ENCODE peak calls at places on chromosomes 6 and 20, in five cellular contexts. One of them, this sample, is unnamed.

GRCh38 chr20:8057871-8058270 is 38.3 kb upstream of the TMX4 start:
- DNase-seq in cardiac fibroblast: no peak
- DNase-seq in Panc1: no peak
- DNase-seq in AG10803: no peak
- DNase-seq in left lung: no peak
- DNase-seq in this sample: no peak

GRCh38 chr6:166462461-166463135 is 79.9 kb upstream of the MPC1 start:
- DNase-seq in cardiac fibroblast: no peak
- DNase-seq in Panc1: no peak
- DNase-seq in AG10803: no peak
- DNase-seq in left lung: peak; percentile 70
- DNase-seq in this sample: peak; percentile 48

GRCh38 chr20:21096321-21097043 is 9.7 kb downstream of the LINC00237 start:
- DNase-seq in cardiac fibroblast: peak; percentile 12
- DNase-seq in Panc1: peak; percentile 4
- DNase-seq in AG10803: peak; percentile 11
- DNase-seq in left lung: no peak
- DNase-seq in this sample: peak; percentile 77

GRCh38 chr20:50369225-50370035 is 140.8 kb upstream of the PTPN1 start:
- DNase-seq in cardiac fibroblast: no peak
- DNase-seq in Panc1: no peak
- DNase-seq in AG10803: no peak
- DNase-seq in left lung: peak; percentile 87
- DNase-seq in this sample: no peak

GRCh38 chr20:50824137-50824536 is 29.3 kb downstream of the BCAS4 start:
- DNase-seq in cardiac fibroblast: peak; percentile 92
- DNase-seq in Panc1: no peak
- DNase-seq in AG10803: peak; percentile 80
- DNase-seq in left lung: no peak
- DNase-seq in this sample: peak; percentile 94

GRCh38 chr6:157380458-157380778 is 572 bp upstream of the ZDHHC14 start:
- DNase-seq in cardiac fibroblast: no peak
- DNase-seq in Panc1: no peak
- DNase-seq in AG10803: no peak
- DNase-seq in left lung: no peak
- DNase-seq in this sample: no peak

GRCh38 chr6:156774872-156775405 is 2.2 kb upstream of the ARID1B start:
- DNase-seq in cardiac fibroblast: peak; percentile 21
- DNase-seq in Panc1: no peak
- DNase-seq in AG10803: no peak
- DNase-seq in left lung: no peak
- DNase-seq in this sample: no peak

GRCh38 chr6:40348591-40348990 is 238.6 kb downstream of the LRFN2 start:
- DNase-seq in cardiac fibroblast: no peak
- DNase-seq in Panc1: no peak
- DNase-seq in AG10803: no peak
- DNase-seq in left lung: no peak
- DNase-seq in this sample: peak; percentile 64

GRCh38 chr6:4299476-4299875 is 164.1 kb upstream of the ECI2 start:
- DNase-seq in cardiac fibroblast: peak; percentile 27
- DNase-seq in Panc1: no peak
- DNase-seq in AG10803: no peak
- DNase-seq in left lung: no peak
- DNase-seq in this sample: no peak

GRCh38 chr20:1652960-1653359 is 4.6 kb downstream of the SIRPG start:
- DNase-seq in cardiac fibroblast: no peak
- DNase-seq in Panc1: no peak
- DNase-seq in AG10803: no peak
- DNase-seq in left lung: no peak
- DNase-seq in this sample: no peak

GRCh38 chr6:56297022-56297995 is 49.9 kb upstream of the COL21A1 start:
- DNase-seq in cardiac fibroblast: peak; percentile 15
- DNase-seq in Panc1: no peak
- DNase-seq in AG10803: no peak
- DNase-seq in left lung: no peak
- DNase-seq in this sample: no peak

GRCh38 chr20:44109951-44110361 is 77.0 kb downstream of the JPH2 start:
- DNase-seq in cardiac fibroblast: peak; percentile 54
- DNase-seq in Panc1: no peak
- DNase-seq in AG10803: no peak
- DNase-seq in left lung: no peak
- DNase-seq in this sample: no peak

GRCh38 chr6:164107297-164107995 is 692.9 kb downstream of the QKI start:
- DNase-seq in cardiac fibroblast: peak; percentile 17
- DNase-seq in Panc1: no peak
- DNase-seq in AG10803: peak; percentile 36
- DNase-seq in left lung: no peak
- DNase-seq in this sample: no peak

GRCh38 chr6:168147205-168147738 is 68.3 kb upstream of the FRMD1 start:
- DNase-seq in cardiac fibroblast: no peak
- DNase-seq in Panc1: no peak
- DNase-seq in AG10803: no peak
- DNase-seq in left lung: no peak
- DNase-seq in this sample: no peak

GRCh38 chr20:50898475-50898874 is 32.8 kb downstream of the ADNP start:
- DNase-seq in cardiac fibroblast: no peak
- DNase-seq in Panc1: no peak
- DNase-seq in AG10803: peak; percentile 25
- DNase-seq in left lung: no peak
- DNase-seq in this sample: no peak

GRCh38 chr6:158150701-158151100 is 17.4 kb downstream of the SERAC1 start:
- DNase-seq in cardiac fibroblast: no peak
- DNase-seq in Panc1: no peak
- DNase-seq in AG10803: no peak
- DNase-seq in left lung: no peak
- DNase-seq in this sample: peak; percentile 78

GRCh38 chr6:33746036-33746600 is 587 bp downstream of the IP6K3 start:
- DNase-seq in cardiac fibroblast: peak; percentile 57
- DNase-seq in Panc1: no peak
- DNase-seq in AG10803: peak; percentile 53
- DNase-seq in left lung: no peak
- DNase-seq in this sample: peak; percentile 91

GRCh38 chr6:53492860-53493634 is 51.9 kb downstream of the GCLC start:
- DNase-seq in cardiac fibroblast: peak; percentile 71
- DNase-seq in Panc1: peak; percentile 58
- DNase-seq in AG10803: peak; percentile 64
- DNase-seq in left lung: no peak
- DNase-seq in this sample: no peak

GRCh38 chr6:7818480-7819165 is 92.0 kb downstream of the TXNDC5 start:
- DNase-seq in cardiac fibroblast: peak; percentile 58
- DNase-seq in Panc1: no peak
- DNase-seq in AG10803: peak; percentile 8
- DNase-seq in left lung: no peak
- DNase-seq in this sample: no peak

GRCh38 chr20:10524643-10525042 is 89.5 kb downstream of the SLX4IP start:
- DNase-seq in cardiac fibroblast: peak; percentile 25
- DNase-seq in Panc1: no peak
- DNase-seq in AG10803: no peak
- DNase-seq in left lung: no peak
- DNase-seq in this sample: no peak

GRCh38 chr6:167129159-167129558 is 6.3 kb downstream of the CCR6 start:
- DNase-seq in cardiac fibroblast: no peak
- DNase-seq in Panc1: no peak
- DNase-seq in AG10803: no peak
- DNase-seq in left lung: no peak
- DNase-seq in this sample: no peak

GRCh38 chr20:25369971-25370370 is 20.7 kb downstream of the ABHD12 start:
- DNase-seq in cardiac fibroblast: no peak
- DNase-seq in Panc1: no peak
- DNase-seq in AG10803: no peak
- DNase-seq in left lung: no peak
- DNase-seq in this sample: no peak

GRCh38 chr6:113875470-113875869 is 18.3 kb downstream of the MARCKS start:
- DNase-seq in cardiac fibroblast: peak; percentile 31
- DNase-seq in Panc1: no peak
- DNase-seq in AG10803: peak; percentile 58
- DNase-seq in left lung: no peak
- DNase-seq in this sample: no peak
- H3K4me3 ChIP-seq in cardiac fibroblast: no peak overlapping the region
- H3K4me3 ChIP-seq in Panc1: no peak overlapping the region
- H3K4me3 ChIP-seq in AG10803: no peak overlapping the region
- H3K4me3 ChIP-seq in left lung: no peak overlapping the region
- H3K4me3 ChIP-seq in this sample: no peak overlapping the region

GRCh38 chr6:35754452-35755321 is 17.9 kb downstream of the ARMC12 start:
- DNase-seq in cardiac fibroblast: no peak
- DNase-seq in Panc1: no peak
- DNase-seq in AG10803: peak; percentile 13
- DNase-seq in left lung: no peak
- DNase-seq in this sample: peak; percentile 69
- TF ChIP-seq CTCF in cardiac fibroblast: no peak
- TF ChIP-seq CTCF in Panc1: no peak
- TF ChIP-seq CTCF in AG10803: no peak
- TF ChIP-seq CTCF in left lung: no peak
- TF ChIP-seq CTCF in this sample: no peak

GRCh38 chr20:4821590-4821989 is 99.9 kb downstream of the PRND start:
- DNase-seq in cardiac fibroblast: no peak
- DNase-seq in Panc1: no peak
- DNase-seq in AG10803: no peak
- DNase-seq in left lung: no peak
- DNase-seq in this sample: no peak
- H3K4me3 ChIP-seq in cardiac fibroblast: no peak overlapping the region
- H3K4me3 ChIP-seq in Panc1: no peak overlapping the region
- H3K4me3 ChIP-seq in AG10803: no peak overlapping the region
- H3K4me3 ChIP-seq in left lung: no peak overlapping the region
- H3K4me3 ChIP-seq in this sample: no peak overlapping the region

DNA sequence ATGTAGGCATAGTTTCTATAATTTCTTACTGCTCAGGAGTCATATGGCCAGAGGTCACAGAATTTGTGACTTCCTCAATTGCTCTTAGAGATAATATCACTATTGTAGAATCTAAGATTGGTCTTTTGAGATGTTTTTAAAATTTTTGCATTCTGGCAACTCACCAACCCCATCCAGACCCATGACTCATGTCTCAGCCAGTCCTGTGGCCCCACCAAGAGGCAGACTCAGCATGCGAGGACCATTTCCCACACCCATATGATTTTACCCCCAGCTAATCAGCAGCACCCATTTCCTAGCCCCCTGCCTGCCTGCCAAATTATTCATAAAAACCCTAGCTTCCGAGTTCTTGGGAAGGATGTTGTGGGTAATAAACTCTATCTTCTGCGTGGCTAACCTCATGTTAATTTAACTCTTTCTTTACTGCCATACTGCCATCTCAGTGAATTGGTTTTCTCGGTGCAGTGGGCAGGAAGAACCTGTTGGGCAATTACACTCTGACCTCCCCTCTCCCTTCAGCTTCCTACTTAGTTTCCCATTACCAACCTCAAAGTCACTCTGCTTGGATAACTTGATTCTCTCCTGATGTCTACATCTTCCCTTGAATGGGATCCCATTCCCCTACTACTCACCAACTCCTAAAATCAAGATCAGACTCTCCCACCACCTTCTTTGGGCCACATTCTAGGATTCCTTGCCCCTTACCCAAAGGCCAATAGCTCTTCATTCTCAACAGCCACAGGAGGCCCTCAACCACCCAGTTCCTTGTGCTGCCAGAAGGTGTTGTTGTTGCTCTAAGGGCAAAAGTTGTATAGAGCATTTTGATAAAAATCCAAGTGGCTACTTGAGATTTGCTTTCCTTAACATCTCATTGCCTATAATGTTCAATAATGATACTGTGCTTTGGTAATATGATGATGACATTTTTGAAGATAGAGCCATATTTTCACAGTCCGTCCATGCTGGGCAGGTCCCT is 16.2 kb upstream of the IYD start:
- DNase-seq in cardiac fibroblast: peak; percentile 58
- DNase-seq in Panc1: no peak
- DNase-seq in AG10803: peak; percentile 87
- DNase-seq in left lung: no peak
- DNase-seq in this sample: peak; percentile 80
- TF ChIP-seq CTCF in cardiac fibroblast: no peak
- TF ChIP-seq CTCF in Panc1: no peak
- TF ChIP-seq CTCF in AG10803: peak; percentile 25
- TF ChIP-seq CTCF in left lung: no peak
- TF ChIP-seq CTCF in this sample: peak; percentile 8

GRCh38 chr6:105275542-105275941 is 95.7 kb upstream of the POPDC3 start:
- DNase-seq in cardiac fibroblast: no peak
- DNase-seq in Panc1: no peak
- DNase-seq in AG10803: no peak
- DNase-seq in left lung: no peak
- DNase-seq in this sample: no peak
- H3K4me3 ChIP-seq in cardiac fibroblast: no peak overlapping the region
- H3K4me3 ChIP-seq in Panc1: no peak overlapping the region
- H3K4me3 ChIP-seq in AG10803: no peak overlapping the region
- H3K4me3 ChIP-seq in left lung: no peak overlapping the region
- H3K4me3 ChIP-seq in this sample: no peak overlapping the region

DNA sequence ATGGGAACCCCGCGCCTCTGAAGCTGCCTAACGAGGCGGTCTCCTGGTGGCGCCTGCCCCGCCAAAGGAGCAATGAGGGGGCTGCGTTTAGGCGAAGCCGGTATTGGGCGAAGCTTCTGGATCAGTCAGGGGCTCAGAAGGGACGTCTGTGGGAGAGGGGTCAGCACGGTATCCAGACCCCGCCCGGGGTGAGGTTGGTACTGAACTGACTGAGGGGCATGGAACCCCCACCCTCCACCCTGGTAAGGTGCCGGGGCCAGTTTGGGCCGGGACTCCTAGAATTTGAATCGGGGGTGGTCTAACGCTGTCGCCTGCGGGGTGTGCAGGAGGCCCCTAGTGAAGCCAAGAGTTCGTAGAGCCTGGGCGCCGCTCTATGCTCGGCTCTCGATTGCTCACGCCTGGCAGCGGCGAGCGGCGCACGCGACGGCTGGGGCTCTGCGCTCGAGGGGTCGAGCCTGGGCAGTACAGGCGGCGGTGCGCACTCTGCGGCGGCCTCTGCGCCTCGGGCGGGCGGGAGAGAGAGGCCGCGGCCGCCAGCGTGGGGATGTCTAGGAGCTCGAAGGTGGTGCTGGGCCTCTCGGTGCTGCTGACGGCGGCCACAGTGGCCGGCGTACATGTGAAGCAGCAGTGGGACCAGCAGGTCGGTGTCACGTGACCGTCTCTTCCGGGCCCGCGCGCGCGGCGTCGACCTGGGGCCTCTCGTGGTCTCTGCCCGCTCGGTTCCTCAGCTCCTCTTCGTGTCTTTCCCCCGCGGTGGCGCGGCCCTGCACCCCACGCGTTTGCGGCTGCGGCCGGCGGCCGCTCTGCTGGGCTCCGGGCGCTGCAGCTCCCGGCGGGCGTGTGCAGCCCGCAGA is at the start of the genes KAT14 and PET117:
- DNase-seq in cardiac fibroblast: peak; percentile 96
- DNase-seq in Panc1: peak; percentile 55
- DNase-seq in AG10803: peak; percentile 94
- DNase-seq in left lung: peak; percentile 97
- DNase-seq in this sample: peak; percentile 95
- TF ChIP-seq CTCF in cardiac fibroblast: no peak
- TF ChIP-seq CTCF in Panc1: no peak
- TF ChIP-seq CTCF in AG10803: no peak
- TF ChIP-seq CTCF in left lung: no peak
- TF ChIP-seq CTCF in this sample: no peak

This sample was measured in osteoblast.